ENCODE peak calls at places on chromosomes 6 and 20, in six cellular contexts. One of them, this sample, is unnamed.

GRCh38 chr6:82078286-82078908 is 169.1 kb downstream of the IBTK start:
- DNase-seq in cardiac septum: no peak
- DNase-seq in Jurkat, Clone E6-1: no peak
- DNase-seq in amniotic stem cell: no peak
- DNase-seq in heart right ventricle: no peak
- DNase-seq in NB4: peak
- DNase-seq in this sample: no peak

GRCh38 chr6:30888472-30889137 is 4.3 kb downstream of the DDR1 start:
- DNase-seq in Jurkat, Clone E6-1: no peak
- DNase-seq in NB4: no peak
- DNase-seq in cardiac septum: peak
- DNase-seq in heart right ventricle: no peak
- DNase-seq in amniotic stem cell: peak
- DNase-seq in this sample: no peak

GRCh38 chr20:32316667-32317066 is 39.2 kb downstream of the KIF3B start:
- DNase-seq in Jurkat, Clone E6-1: no peak
- DNase-seq in heart right ventricle: no peak
- DNase-seq in cardiac septum: no peak
- DNase-seq in NB4: no peak
- DNase-seq in amniotic stem cell: no peak
- DNase-seq in this sample: no peak

GRCh38 chr20:59547596-59547995 is 56.7 kb upstream of the PHACTR3 start:
- DNase-seq in amniotic stem cell: no peak
- DNase-seq in heart right ventricle: no peak
- DNase-seq in Jurkat, Clone E6-1: no peak
- DNase-seq in NB4: no peak
- DNase-seq in cardiac septum: no peak
- DNase-seq in this sample: no peak

GRCh38 chr6:157329829-157330228 is 6.5 kb upstream of the TMEM242 start:
- DNase-seq in amniotic stem cell: no peak
- DNase-seq in Jurkat, Clone E6-1: no peak
- DNase-seq in cardiac septum: no peak
- DNase-seq in heart right ventricle: no peak
- DNase-seq in NB4: no peak
- DNase-seq in this sample: no peak

GRCh38 chr20:32652739-32653526 is 20.8 kb downstream of the C20orf203 start:
- DNase-seq in cardiac septum: peak
- DNase-seq in amniotic stem cell: peak
- DNase-seq in heart right ventricle: peak
- DNase-seq in Jurkat, Clone E6-1: peak
- DNase-seq in NB4: peak
- DNase-seq in this sample: peak

GRCh38 chr20:56202493-56203077 is 45.9 kb upstream of the MC3R start:
- DNase-seq in Jurkat, Clone E6-1: no peak
- DNase-seq in NB4: peak
- DNase-seq in cardiac septum: no peak
- DNase-seq in amniotic stem cell: no peak
- DNase-seq in heart right ventricle: no peak
- DNase-seq in this sample: no peak

GRCh38 chr6:14146459-14147096 is 29.0 kb downstream of the CD83 start:
- DNase-seq in cardiac septum: no peak
- DNase-seq in NB4: no peak
- DNase-seq in amniotic stem cell: no peak
- DNase-seq in Jurkat, Clone E6-1: no peak
- DNase-seq in heart right ventricle: no peak
- DNase-seq in this sample: no peak

GRCh38 chr6:105359419-105360366 is 43.2 kb downstream of the PREP start:
- DNase-seq in cardiac septum: no peak
- DNase-seq in Jurkat, Clone E6-1: no peak
- DNase-seq in heart right ventricle: no peak
- DNase-seq in amniotic stem cell: peak
- DNase-seq in NB4: no peak
- DNase-seq in this sample: no peak

GRCh38 chr6:154891901-154892300 is 103.2 kb upstream of the TIAM2 start:
- DNase-seq in amniotic stem cell: no peak
- DNase-seq in Jurkat, Clone E6-1: no peak
- DNase-seq in NB4: no peak
- DNase-seq in cardiac septum: no peak
- DNase-seq in heart right ventricle: no peak
- DNase-seq in this sample: no peak

GRCh38 chr6:16523550-16524379 is 237.5 kb downstream of the ATXN1 start:
- DNase-seq in cardiac septum: no peak
- DNase-seq in Jurkat, Clone E6-1: no peak
- DNase-seq in heart right ventricle: no peak
- DNase-seq in amniotic stem cell: peak
- DNase-seq in NB4: no peak
- DNase-seq in this sample: no peak

GRCh38 chr6:108765495-108765894 is 82.7 kb upstream of the ARMC2 start:
- DNase-seq in amniotic stem cell: no peak
- DNase-seq in cardiac septum: no peak
- DNase-seq in heart right ventricle: no peak
- DNase-seq in NB4: no peak
- DNase-seq in Jurkat, Clone E6-1: no peak
- DNase-seq in this sample: no peak

GRCh38 chr6:90294614-90294988 is 2.0 kb downstream of the BACH2 start:
- DNase-seq in NB4: no peak
- DNase-seq in cardiac septum: no peak
- DNase-seq in amniotic stem cell: no peak
- DNase-seq in heart right ventricle: no peak
- DNase-seq in Jurkat, Clone E6-1: no peak
- DNase-seq in this sample: no peak

GRCh38 chr6:13624871-13625288 is 9.7 kb downstream of the NOL7 start:
- DNase-seq in NB4: peak
- DNase-seq in heart right ventricle: no peak
- DNase-seq in cardiac septum: no peak
- DNase-seq in amniotic stem cell: no peak
- DNase-seq in Jurkat, Clone E6-1: peak
- DNase-seq in this sample: no peak

GRCh38 chr6:11224966-11225463 is 7.5 kb downstream of the NEDD9 start:
- DNase-seq in cardiac septum: no peak
- DNase-seq in amniotic stem cell: no peak
- DNase-seq in NB4: no peak
- DNase-seq in heart right ventricle: no peak
- DNase-seq in Jurkat, Clone E6-1: no peak
- DNase-seq in this sample: no peak

GRCh38 chr20:14829897-14830296 is 492.5 kb upstream of the FLRT3 start:
- DNase-seq in cardiac septum: no peak
- DNase-seq in Jurkat, Clone E6-1: no peak
- DNase-seq in heart right ventricle: no peak
- DNase-seq in amniotic stem cell: no peak
- DNase-seq in NB4: no peak
- DNase-seq in this sample: no peak

GRCh38 chr20:19764207-19764606 is 6.1 kb downstream of the RIN2 start:
- DNase-seq in Jurkat, Clone E6-1: no peak
- DNase-seq in amniotic stem cell: no peak
- DNase-seq in heart right ventricle: no peak
- DNase-seq in cardiac septum: no peak
- DNase-seq in NB4: peak
- DNase-seq in this sample: peak

GRCh38 chr6:52301326-52301725 is 16.8 kb upstream of the MCM3 start:
- DNase-seq in heart right ventricle: no peak
- DNase-seq in NB4: no peak
- DNase-seq in amniotic stem cell: no peak
- DNase-seq in Jurkat, Clone E6-1: no peak
- DNase-seq in cardiac septum: no peak
- DNase-seq in this sample: no peak

GRCh38 chr20:11217322-11217989 is 543.7 kb upstream of the JAG1 start:
- DNase-seq in cardiac septum: no peak
- DNase-seq in heart right ventricle: no peak
- DNase-seq in amniotic stem cell: no peak
- DNase-seq in Jurkat, Clone E6-1: no peak
- DNase-seq in NB4: no peak
- DNase-seq in this sample: no peak

GRCh38 chr20:35954907-35955251 is 577 bp upstream of the SCAND1 start:
- DNase-seq in heart right ventricle: no peak
- DNase-seq in amniotic stem cell: no peak
- DNase-seq in NB4: peak
- DNase-seq in cardiac septum: no peak
- DNase-seq in Jurkat, Clone E6-1: no peak
- DNase-seq in this sample: no peak

GRCh38 chr6:33823806-33824205 is 20.0 kb upstream of the MLN start:
- DNase-seq in heart right ventricle: no peak
- DNase-seq in cardiac septum: no peak
- DNase-seq in NB4: no peak
- DNase-seq in amniotic stem cell: no peak
- DNase-seq in Jurkat, Clone E6-1: no peak
- DNase-seq in this sample: no peak

GRCh38 chr6:39388526-39389371 is 66.2 kb upstream of the KCNK16 start:
- DNase-seq in amniotic stem cell: no peak
- DNase-seq in Jurkat, Clone E6-1: no peak
- DNase-seq in NB4: no peak
- DNase-seq in cardiac septum: no peak
- DNase-seq in heart right ventricle: no peak
- DNase-seq in this sample: no peak

GRCh38 chr6:162533009-162533400 is 194.6 kb downstream of the PRKN start:
- DNase-seq in Jurkat, Clone E6-1: no peak
- DNase-seq in heart right ventricle: no peak
- DNase-seq in NB4: no peak
- DNase-seq in amniotic stem cell: no peak
- DNase-seq in cardiac septum: no peak
- DNase-seq in this sample: no peak

GRCh38 chr6:10141756-10142443 is 273.0 kb downstream of the TFAP2A start:
- DNase-seq in Jurkat, Clone E6-1: no peak
- DNase-seq in cardiac septum: no peak
- DNase-seq in heart right ventricle: no peak
- DNase-seq in amniotic stem cell: no peak
- DNase-seq in NB4: no peak
- DNase-seq in this sample: no peak

GRCh38 chr6:137820952-137821351 is 46.1 kb upstream of the TNFAIP3 start:
- DNase-seq in heart right ventricle: no peak
- DNase-seq in amniotic stem cell: no peak
- DNase-seq in Jurkat, Clone E6-1: no peak
- DNase-seq in NB4: no peak
- DNase-seq in cardiac septum: no peak
- DNase-seq in this sample: no peak

GRCh38 chr20:38658879-38659612 is 57.4 kb downstream of the ARHGAP40 start:
- DNase-seq in amniotic stem cell: no peak
- DNase-seq in heart right ventricle: no peak
- DNase-seq in NB4: no peak
- DNase-seq in Jurkat, Clone E6-1: no peak
- DNase-seq in cardiac septum: no peak
- DNase-seq in this sample: no peak

GRCh38 chr6:11718461-11718860 is 60.1 kb downstream of the ADTRP start:
- DNase-seq in Jurkat, Clone E6-1: no peak
- DNase-seq in cardiac septum: no peak
- DNase-seq in NB4: no peak
- DNase-seq in amniotic stem cell: no peak
- DNase-seq in heart right ventricle: no peak
- DNase-seq in this sample: no peak

GRCh38 chr6:45415315-45415714 is 37.6 kb upstream of the SUPT3H start:
- DNase-seq in Jurkat, Clone E6-1: no peak
- DNase-seq in cardiac septum: no peak
- DNase-seq in NB4: peak
- DNase-seq in amniotic stem cell: no peak
- DNase-seq in heart right ventricle: no peak
- DNase-seq in this sample: no peak

GRCh38 chr6:24643925-24644324 is 2.1 kb downstream of the KIAA0319 start:
- DNase-seq in cardiac septum: no peak
- DNase-seq in NB4: no peak
- DNase-seq in heart right ventricle: no peak
- DNase-seq in Jurkat, Clone E6-1: no peak
- DNase-seq in amniotic stem cell: no peak
- DNase-seq in this sample: no peak

GRCh38 chr6:156434795-156435190 is 342.4 kb upstream of the ARID1B start:
- DNase-seq in heart right ventricle: no peak
- DNase-seq in NB4: no peak
- DNase-seq in Jurkat, Clone E6-1: no peak
- DNase-seq in amniotic stem cell: no peak
- DNase-seq in cardiac septum: no peak
- DNase-seq in this sample: no peak

GRCh38 chr6:14396826-14397517 is 279.4 kb downstream of the CD83 start:
- DNase-seq in amniotic stem cell: no peak
- DNase-seq in NB4: no peak
- DNase-seq in Jurkat, Clone E6-1: no peak
- DNase-seq in cardiac septum: no peak
- DNase-seq in heart right ventricle: no peak
- DNase-seq in this sample: no peak

GRCh38 chr20:39462436-39462835 is 500.3 kb downstream of the DHX35 start:
- DNase-seq in amniotic stem cell: no peak
- DNase-seq in cardiac septum: no peak
- DNase-seq in NB4: no peak
- DNase-seq in Jurkat, Clone E6-1: no peak
- DNase-seq in heart right ventricle: no peak
- DNase-seq in this sample: no peak

GRCh38 chr6:100833972-100834574 is 47.1 kb downstream of the ASCC3 start:
- DNase-seq in cardiac septum: no peak
- DNase-seq in NB4: no peak
- DNase-seq in Jurkat, Clone E6-1: no peak
- DNase-seq in amniotic stem cell: no peak
- DNase-seq in heart right ventricle: no peak
- DNase-seq in this sample: no peak

GRCh38 chr6:2429460-2429859 is 184.1 kb upstream of the GMDS start:
- DNase-seq in Jurkat, Clone E6-1: no peak
- DNase-seq in heart right ventricle: no peak
- DNase-seq in amniotic stem cell: peak
- DNase-seq in cardiac septum: no peak
- DNase-seq in NB4: no peak
- DNase-seq in this sample: no peak

GRCh38 chr20:32621914-32622584 is 36.9 kb upstream of the NOL4L start:
- DNase-seq in Jurkat, Clone E6-1: no peak
- DNase-seq in amniotic stem cell: no peak
- DNase-seq in heart right ventricle: no peak
- DNase-seq in cardiac septum: no peak
- DNase-seq in NB4: peak
- DNase-seq in this sample: no peak

GRCh38 chr6:140670013-140670412 is 1295.6 kb upstream of the CITED2 start:
- DNase-seq in amniotic stem cell: no peak
- DNase-seq in heart right ventricle: no peak
- DNase-seq in cardiac septum: no peak
- DNase-seq in Jurkat, Clone E6-1: no peak
- DNase-seq in NB4: no peak
- DNase-seq in this sample: no peak

GRCh38 chr6:131844243-131844841 is 36.5 kb downstream of the ENPP1 start:
- DNase-seq in cardiac septum: no peak
- DNase-seq in NB4: no peak
- DNase-seq in amniotic stem cell: no peak
- DNase-seq in Jurkat, Clone E6-1: no peak
- DNase-seq in heart right ventricle: no peak
- DNase-seq in this sample: no peak

GRCh38 chr6:109236140-109237081 is 141.1 kb downstream of the CEP57L1 start:
- DNase-seq in heart right ventricle: no peak
- DNase-seq in amniotic stem cell: no peak
- DNase-seq in NB4: peak
- DNase-seq in cardiac septum: no peak
- DNase-seq in Jurkat, Clone E6-1: peak
- DNase-seq in this sample: no peak